ENCODE peak calls at places on chromosomes 6 and 20, in seven cellular contexts. R, S, U, K, A, P and F are unnamed samples.
A peak's percentile ranks its signal among the peaks of the same experiment; 100 is the strongest.

GRCh38 chr6:132333639-132334516 is 67.4 kb downstream of the MOXD1 start:
- DNase-seq in K (no peak), R (peak; percentile 75), U (peak; percentile 78), P (no peak), S (peak; percentile 20), A (no peak), F (no peak)

GRCh38 chr20:21378259-21378658 is 19.1 kb downstream of the NKX2-4 start:
- DNase-seq in A (no peak), S (no peak), K (no peak), U (no peak), R (no peak), P (no peak), F (no peak)

GRCh38 chr6:75144396-75144795 is 61.5 kb downstream of the COL12A1 start:
- DNase-seq in K (no peak), A (no peak), P (no peak), R (no peak), S (no peak), U (no peak), F (no peak)

GRCh38 chr6:2354138-2354491 is 108.7 kb upstream of the GMDS start:
- DNase-seq in R (no peak), S (no peak), A (no peak), U (no peak), P (no peak), K (no peak), F (no peak)

GRCh38 chr20:24163501-24163900 is 174.9 kb upstream of the GGTLC1 start:
- DNase-seq in U (no peak), S (no peak), A (no peak), K (no peak), R (no peak), P (no peak), F (no peak)

GRCh38 chr6:40779399-40779798 is 192.2 kb upstream of the LRFN2 start:
- DNase-seq in R (peak; percentile 38), U (no peak), P (no peak), K (no peak), S (no peak), A (no peak), F (no peak)

GRCh38 chr6:97524846-97525245 is 241.8 kb upstream of the MMS22L start:
- DNase-seq in K (no peak), P (no peak), R (no peak), U (no peak), A (no peak), S (no peak), F (no peak)

GRCh38 chr6:170032197-170032596 is 258.7 kb downstream of the DLL1 start:
- DNase-seq in U (no peak), K (peak; percentile 32), P (peak; percentile 62), R (no peak), S (no peak), A (no peak), F (no peak)

GRCh38 chr6:48135352-48136084 is 24.5 kb upstream of the PTCHD4 start:
- DNase-seq in P (no peak), S (no peak), U (peak; percentile 14), R (peak; percentile 89), A (no peak), K (no peak), F (no peak)

GRCh38 chr20:61223121-61223520 is 28.9 kb upstream of the CDH4 start:
- DNase-seq in A (no peak), R (no peak), P (no peak), U (no peak), K (no peak), S (no peak), F (no peak)

GRCh38 chr6:113171882-113172281 is 685.3 kb upstream of the MARCKS start:
- DNase-seq in S (no peak), K (no peak), A (no peak), P (no peak), R (no peak), U (no peak), F (no peak)

GRCh38 chr20:10671221-10671849 is 2.5 kb downstream of the JAG1 start:
- DNase-seq in U (peak; percentile 94), K (peak; percentile 86), S (no peak), P (peak; percentile 89), R (peak; percentile 98), A (peak; percentile 89), F (no peak)

GRCh38 chr6:36545767-36546663 is 1.3 kb downstream of the STK38 start:
- DNase-seq in R (peak; percentile 34), U (no peak), S (no peak), P (no peak), K (no peak), A (peak; percentile 23), F (peak; percentile 6)

GRCh38 chr6:43060034-43060754 is 763 bp downstream of the KLC4 start:
- DNase-seq in R (peak; percentile 3), A (no peak), S (no peak), U (peak; percentile 24), P (no peak), K (peak; percentile 67), F (no peak)

GRCh38 chr6:119132211-119133004 is 53.9 kb upstream of the FAM184A start:
- DNase-seq in K (no peak), P (no peak), S (no peak), A (no peak), U (no peak), R (no peak), F (no peak)

GRCh38 chr6:129490551-129491245 is 219.3 kb downstream of the ARHGAP18 start:
- DNase-seq in A (peak; percentile 92), U (peak; percentile 78), S (no peak), P (no peak), K (no peak), R (peak; percentile 96), F (peak; percentile 62)

GRCh38 chr6:43828711-43829110 is 58.7 kb downstream of the VEGFA start:
- DNase-seq in S (no peak), R (no peak), A (no peak), U (no peak), K (no peak), P (no peak), F (no peak)

GRCh38 chr6:20686142-20686541 is 151.9 kb downstream of the CDKAL1 start:
- DNase-seq in R (no peak), A (no peak), U (peak; percentile 10), P (no peak), S (no peak), K (no peak), F (no peak)

GRCh38 chr20:40472905-40473304 is 216.1 kb downstream of the MAFB start:
- DNase-seq in K (no peak), P (no peak), S (no peak), R (no peak), U (no peak), A (no peak), F (no peak)

GRCh38 chr20:31633339-31633914 is 4.3 kb upstream of the COX4I2 start:
- DNase-seq in U (no peak), S (no peak), K (peak; percentile 47), P (no peak), R (peak; percentile 90), A (no peak), F (no peak)

GRCh38 chr6:84770521-84770920 is 6.1 kb upstream of the TBX18 start:
- DNase-seq in R (no peak), S (no peak), P (no peak), K (no peak), A (no peak), U (no peak), F (no peak)

GRCh38 chr6:30820196-30820595 is 64.1 kb upstream of the DDR1 start:
- DNase-seq in A (no peak), U (peak; percentile 82), R (peak; percentile 88), S (peak; percentile 32), K (no peak), P (no peak), F (no peak)

GRCh38 chr6:135281907-135282306 is 100.8 kb downstream of the MYB start:
- DNase-seq in R (no peak), S (no peak), A (no peak), K (no peak), U (no peak), P (no peak), F (no peak)

GRCh38 chr6:45441811-45442453 is 64.2 kb upstream of the SUPT3H start:
- DNase-seq in U (no peak), P (no peak), S (no peak), A (no peak), R (peak; percentile 69), K (no peak), F (no peak)

GRCh38 chr20:45229264-45230056 is 8.3 kb downstream of the SEMG2 start:
- DNase-seq in K (peak; percentile 74), R (no peak), A (peak; percentile 46), U (peak; percentile 54), P (no peak), S (no peak), F (no peak)
- TF ChIP-seq CTCF in K (peak; percentile 53), R (peak; percentile 31), A (peak; percentile 65), U (peak; percentile 35), P (no peak), S (no peak), F (no peak)

GRCh38 chr6:25010166-25010565 is 74.4 kb upstream of the RIPOR2 start:
- DNase-seq in K (no peak), A (no peak), R (no peak), S (no peak), P (no peak), U (no peak), F (no peak)

GRCh38 chr6:25010917-25011625 is 75.3 kb upstream of the RIPOR2 start:
- DNase-seq in U (no peak), S (no peak), K (no peak), A (no peak), P (no peak), R (peak; percentile 68), F (no peak)

GRCh38 chr6:25007269-25007699 is 71.5 kb upstream of the RIPOR2 start:
- DNase-seq in A (no peak), P (no peak), S (no peak), U (no peak), R (no peak), K (no peak), F (no peak)

GRCh38 chr6:25008707-25009106 is 72.9 kb upstream of the RIPOR2 start:
- DNase-seq in K (no peak), U (no peak), S (no peak), A (no peak), P (no peak), R (no peak), F (no peak)

GRCh38 chr6:25009351-25009750 is 73.6 kb upstream of the RIPOR2 start:
- DNase-seq in K (no peak), U (no peak), R (no peak), A (no peak), S (no peak), P (no peak), F (no peak)
- H3K4me1 ChIP-seq in K (peaks cover 44% of the 10 kb centered on the region), U (peaks cover 46% of the 10 kb centered on the region), R (peaks cover 19% of the 10 kb centered on the region), A (peaks cover 12% of the 10 kb centered on the region), S (no peaks in the 10 kb centered on the region), P (peaks cover 52% of the 10 kb centered on the region), F (peaks cover 53% of the 10 kb centered on the region)

GRCh38 chr6:140105857-140106256 is 731.4 kb upstream of the CITED2 start:
- DNase-seq in S (no peak), P (no peak), R (peak; percentile 17), A (no peak), K (no peak), U (peak; percentile 7), F (no peak)
- TF ChIP-seq CTCF in S (peak; percentile 18), P (no peak), R (peak; percentile 40), A (peak; percentile 28), K (no peak), U (no peak), F (no peak)

GRCh38 chr6:111211411-111212030 is 124.2 kb downstream of the SLC16A10 start:
- DNase-seq in A (no peak), R (no peak), U (no peak), S (peak; percentile 20), K (no peak), P (no peak), F (no peak)
- H3K4me1 ChIP-seq in A (no peaks in the 10 kb centered on the region), R (no peaks in the 10 kb centered on the region), U (no peaks in the 10 kb centered on the region), S (peaks cover 28% of the 10 kb centered on the region), K (no peaks in the 10 kb centered on the region), P (no peaks in the 10 kb centered on the region), F (no peaks in the 10 kb centered on the region)

GRCh38 chr6:116060572-116061283 is at the start of gene FRK:
- DNase-seq in U (peak; percentile 87), A (peak; percentile 32), K (no peak), S (peak; percentile 17), P (no peak), R (peak; percentile 51), F (no peak)
- TF ChIP-seq CTCF in U (peak; percentile 29), A (peak; percentile 46), K (peak; percentile 18), S (peak; percentile 31), P (peak; percentile 7), R (peak; percentile 36), F (no peak)